ENCODE peak calls at places on chromosome 3, in five cellular contexts. T, M, S, J and R are unnamed samples.

GRCh38 chr3:151216641-151217040 is 13.6 kb upstream of the GPR171 start:
- DNase-seq in M (peak; percentile 13), T (peak; percentile 5), J (no peak), S (no peak), R (no peak)

GRCh38 chr3:10581251-10581650 is 75.9 kb upstream of the ATP2B2 start:
- DNase-seq in T (no peak), M (no peak), S (no peak), J (no peak), R (no peak)

GRCh38 chr3:132879651-132880050 is 157.4 kb upstream of the NPHP3 start:
- DNase-seq in T (no peak), J (no peak), S (no peak), M (peak; percentile 28), R (no peak)

GRCh38 chr3:52444860-52445793 is at the start of gene SEMA3G:
- DNase-seq in T (peak; percentile 65), M (peak; percentile 84), J (no peak), S (peak; percentile 92), R (no peak)

GRCh38 chr3:138775254-138775595 is 59.5 kb downstream of the PIK3CB start:
- DNase-seq in M (no peak), J (no peak), T (peak; percentile 36), S (no peak), R (no peak)

GRCh38 chr3:174495928-174496327 is 363.2 kb upstream of the NAALADL2 start:
- DNase-seq in J (no peak), S (no peak), M (no peak), T (no peak), R (no peak)

GRCh38 chr3:20225769-20226168 is 39.8 kb upstream of the SGO1 start:
- DNase-seq in T (peak; percentile 27), M (peak; percentile 28), S (no peak), J (no peak), R (peak; percentile 69)

GRCh38 chr3:9769426-9770275 is at the start of gene CAMK1:
- DNase-seq in T (peak; percentile 30), S (peak; percentile 84), J (peak; percentile 78), M (peak; percentile 92), R (peak; percentile 27)

GRCh38 chr3:154886437-154886836 is 193.7 kb upstream of the MME start:
- DNase-seq in T (no peak), S (no peak), J (no peak), M (peak; percentile 2), R (no peak)

GRCh38 chr3:20837676-20838302 is 651.8 kb upstream of the SGO1 start:
- DNase-seq in J (no peak), S (peak; percentile 15), T (no peak), M (no peak), R (no peak)

GRCh38 chr3:53158700-53159414 is 2.2 kb upstream of the PRKCD start:
- DNase-seq in T (peak; percentile 80), J (no peak), S (no peak), M (no peak), R (no peak)

GRCh38 chr3:174869448-174869847 is 10.3 kb downstream of the NAALADL2 start:
- DNase-seq in M (no peak), S (no peak), J (no peak), T (no peak), R (no peak)

GRCh38 chr3:49602877-49603411 is 48.7 kb downstream of the BSN start:
- DNase-seq in S (no peak), T (no peak), J (no peak), M (no peak), R (no peak)